ENCODE peak calls at places on chromosome 16, in five cellular contexts. E is prostate gland; M is CD8-positive, alpha-beta T cell; Q is transverse colon; D is brain microvascular endothelial cell. W is an unnamed sample.

GRCh38 chr16:69894675-69895074 is 56.5 kb upstream of the CLEC18A start:
- DNase-seq in E (no peak), M (no peak), Q (no peak), D (no peak), W (no peak)

GRCh38 chr16:25253322-25253721 is 4.3 kb downstream of the ZKSCAN2 start:
- DNase-seq in E (no peak), M (no peak), Q (no peak), D (no peak), W (no peak)

GRCh38 chr16:9238346-9238745 is 146.9 kb downstream of the HAPSTR1 start:
- DNase-seq in E (no peak), M (no peak), Q (no peak), D (no peak), W (no peak)

GRCh38 chr16:8919089-8919933 is 37.2 kb downstream of the LITAFD start:
- DNase-seq in E (no peak), M (no peak), Q (no peak), D (no peak), W (no peak)

GRCh38 chr16:3173892-3174617 is 13.9 kb upstream of the OR1F1 start:
- DNase-seq in E (no peak), M (no peak), Q (no peak), D (no peak), W (no peak)

GRCh38 chr16:15033309-15033707 is 22.6 kb downstream of the NTAN1 start:
- DNase-seq in E (no peak), M (no peak), Q (peak; percentile 5), D (no peak), W (no peak)

GRCh38 chr16:81198635-81199034 is 39.9 kb upstream of the BCO1 start:
- DNase-seq in E (no peak), M (no peak), Q (no peak), D (no peak), W (no peak)

GRCh38 chr16:48537275-48537674 is 72.7 kb downstream of the N4BP1 start:
- DNase-seq in E (no peak), M (no peak), Q (no peak), D (no peak), W (no peak)

GRCh38 chr16:29784901-29785500 is 5.5 kb upstream of the KIF22 start:
- DNase-seq in E (peak; percentile 13), M (peak; percentile 68), Q (peak; percentile 69), D (peak; percentile 45), W (no peak)

GRCh38 chr16:19400709-19401108 is 17.0 kb upstream of the TMC5 start:
- DNase-seq in E (no peak), M (no peak), Q (no peak), D (no peak), W (no peak)

GRCh38 chr16:19700319-19700781 is 17.7 kb downstream of the KNOP1 start:
- DNase-seq in E (peak; percentile 36), M (no peak), Q (peak; percentile 57), D (peak; percentile 66), W (no peak)

DNA sequence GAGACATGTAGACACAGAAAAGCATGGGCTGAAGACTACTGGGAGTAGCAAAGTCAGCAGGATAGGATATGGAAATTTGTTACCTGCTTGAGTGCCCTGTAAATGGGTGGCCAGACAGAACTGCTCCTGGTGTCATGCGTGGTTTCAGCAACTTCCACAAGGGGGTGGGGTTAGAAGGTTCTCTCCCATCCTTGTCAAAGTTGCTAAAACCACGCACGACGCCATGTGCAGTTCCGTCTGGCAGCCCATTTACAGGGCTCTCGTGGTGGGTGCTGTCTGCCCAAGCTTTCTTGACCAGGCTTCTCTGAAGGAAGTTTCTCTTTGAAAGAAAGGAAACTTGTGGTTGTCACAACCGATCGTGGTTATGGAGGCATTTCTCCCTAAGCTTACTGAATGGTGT is 6.9 kb upstream of the DBNDD1 start:
- DNase-seq in E (no peak), M (no peak), Q (no peak), D (no peak), W (no peak)
- TF ChIP-seq CTCF in E (no peak), M (no peak), Q (no peak), D (peak; percentile 11), W (no peak)

GRCh38 chr16:56312028-56312300 is 113.4 kb downstream of the AMFR start:
- DNase-seq in E (no peak), M (no peak), Q (no peak), D (no peak), W (no peak)

GRCh38 chr16:56314244-56314850 is 111.0 kb downstream of the AMFR start:
- DNase-seq in E (no peak), M (no peak), Q (no peak), D (no peak), W (no peak)

GRCh38 chr16:56310685-56311084 is 114.7 kb downstream of the AMFR start:
- DNase-seq in E (no peak), M (no peak), Q (no peak), D (no peak), W (no peak)

GRCh38 chr16:56312556-56312955 is 112.8 kb downstream of the AMFR start:
- DNase-seq in E (no peak), M (no peak), Q (no peak), D (no peak), W (no peak)

DNA sequence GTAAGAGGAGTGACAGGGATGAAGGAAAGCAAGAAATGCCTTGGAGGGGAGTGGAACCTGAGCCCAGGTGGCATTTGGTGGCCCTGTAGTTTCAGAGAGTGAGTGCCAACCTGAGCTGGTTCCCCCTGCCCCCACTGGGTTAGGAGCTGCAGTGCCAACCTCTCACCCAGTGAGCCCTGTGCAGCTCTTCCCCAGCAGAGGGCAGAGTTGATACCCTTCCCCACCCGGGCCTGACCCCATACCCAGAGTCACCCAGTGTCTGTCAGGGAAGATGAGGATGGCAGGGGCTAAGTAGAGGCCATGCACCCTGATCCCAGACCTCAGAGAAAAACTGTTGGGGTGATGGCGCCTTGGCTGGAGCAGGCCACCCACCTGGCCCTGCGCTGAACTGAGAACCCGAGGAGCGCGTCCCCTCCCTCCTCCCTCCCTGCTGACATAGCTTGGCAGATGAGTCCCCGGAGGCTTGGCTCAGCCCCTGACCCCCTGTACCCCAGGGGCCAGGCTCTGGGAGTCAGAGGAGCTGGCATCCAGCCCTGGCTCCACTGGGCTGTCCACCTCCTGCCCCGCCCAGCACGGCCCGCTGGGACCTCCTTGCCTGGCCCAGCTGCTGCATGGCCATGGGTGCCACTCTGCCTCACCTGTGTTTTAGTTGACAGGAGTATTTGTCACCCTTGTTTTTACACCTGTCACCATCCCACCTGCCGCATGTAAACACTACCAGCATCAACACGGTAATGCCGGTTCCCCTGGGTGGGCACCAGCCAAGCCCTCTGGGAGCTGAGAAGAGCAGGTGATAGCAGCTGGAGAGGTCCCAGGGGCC is 113.9 kb downstream of the AMFR start:
- DNase-seq in E (no peak), M (no peak), Q (no peak), D (no peak), W (no peak)
- TF ChIP-seq CTCF in E (no peak), M (no peak), Q (no peak), D (peak; percentile 26), W (peak; percentile 6)

DNA sequence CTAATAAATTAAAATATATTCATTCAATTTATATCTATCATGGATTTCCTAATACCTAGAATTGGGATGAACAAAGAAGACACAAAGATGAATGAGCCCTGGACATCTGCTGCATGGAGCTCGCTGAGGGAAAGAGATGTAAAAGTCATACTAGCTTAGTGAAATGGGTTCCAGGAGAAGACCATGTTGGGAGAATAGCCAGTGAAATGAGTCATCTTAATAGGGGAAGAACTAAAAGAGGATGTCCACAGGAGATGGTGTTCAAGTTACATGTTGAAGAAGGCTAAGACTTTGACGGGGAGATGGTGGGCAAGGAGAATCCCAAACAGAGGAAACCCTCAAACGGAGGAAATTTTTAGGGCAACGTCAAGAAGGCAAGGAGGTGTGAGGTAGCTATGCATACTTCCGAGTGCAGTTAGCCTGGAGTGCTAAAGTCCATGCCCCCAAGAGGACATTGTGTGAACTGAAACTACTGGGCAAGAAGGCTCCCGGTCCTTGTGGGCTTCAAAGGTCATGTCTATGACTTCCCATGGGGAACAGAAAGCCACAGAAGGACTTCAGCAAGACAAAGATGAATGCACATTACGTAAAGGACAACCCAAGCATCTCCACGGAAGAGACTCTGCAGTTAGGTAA is 220.5 kb upstream of the CDH11 start:
- DNase-seq in E (no peak), M (no peak), Q (no peak), D (no peak), W (no peak)
- TF ChIP-seq CTCF in E (no peak), M (no peak), Q (no peak), D (peak; percentile 12), W (no peak)

DNA sequence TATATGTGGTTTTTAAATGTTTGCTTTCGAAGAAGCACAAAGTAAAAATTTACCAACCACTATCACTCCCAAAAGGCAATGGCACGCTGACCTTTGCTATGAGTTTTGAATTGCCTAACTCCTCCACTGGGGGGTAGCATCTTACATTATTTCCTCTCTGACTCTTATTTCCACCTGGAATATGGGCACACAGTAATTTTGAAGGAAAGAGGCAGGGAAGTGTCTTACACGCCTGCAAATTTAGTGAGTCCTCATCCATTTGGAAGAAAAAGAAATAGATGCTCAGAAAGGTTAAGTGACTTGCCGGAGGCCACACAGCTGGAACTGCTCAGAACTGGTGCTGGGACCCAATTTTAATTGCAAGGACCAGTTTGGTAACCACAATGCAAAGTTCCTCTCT is 29.9 kb upstream of the IRX6 start:
- DNase-seq in E (no peak), M (no peak), Q (no peak), D (no peak), W (no peak)
- TF ChIP-seq CTCF in E (no peak), M (no peak), Q (no peak), D (no peak), W (peak; percentile 15)

GRCh38 chr16:12258806-12259205 is 282.3 kb downstream of the SNX29 start:
- DNase-seq in E (no peak), M (no peak), Q (no peak), D (no peak), W (no peak)

GRCh38 chr16:12262454-12263180 is 286.1 kb downstream of the SNX29 start:
- DNase-seq in E (peak; percentile 77), M (no peak), Q (peak; percentile 61), D (no peak), W (no peak)

GRCh38 chr16:12259258-12259657 is 282.7 kb downstream of the SNX29 start:
- DNase-seq in E (no peak), M (no peak), Q (no peak), D (no peak), W (no peak)

GRCh38 chr16:12260119-12260646 is 283.6 kb downstream of the SNX29 start:
- DNase-seq in E (no peak), M (no peak), Q (no peak), D (no peak), W (no peak)

DNA sequence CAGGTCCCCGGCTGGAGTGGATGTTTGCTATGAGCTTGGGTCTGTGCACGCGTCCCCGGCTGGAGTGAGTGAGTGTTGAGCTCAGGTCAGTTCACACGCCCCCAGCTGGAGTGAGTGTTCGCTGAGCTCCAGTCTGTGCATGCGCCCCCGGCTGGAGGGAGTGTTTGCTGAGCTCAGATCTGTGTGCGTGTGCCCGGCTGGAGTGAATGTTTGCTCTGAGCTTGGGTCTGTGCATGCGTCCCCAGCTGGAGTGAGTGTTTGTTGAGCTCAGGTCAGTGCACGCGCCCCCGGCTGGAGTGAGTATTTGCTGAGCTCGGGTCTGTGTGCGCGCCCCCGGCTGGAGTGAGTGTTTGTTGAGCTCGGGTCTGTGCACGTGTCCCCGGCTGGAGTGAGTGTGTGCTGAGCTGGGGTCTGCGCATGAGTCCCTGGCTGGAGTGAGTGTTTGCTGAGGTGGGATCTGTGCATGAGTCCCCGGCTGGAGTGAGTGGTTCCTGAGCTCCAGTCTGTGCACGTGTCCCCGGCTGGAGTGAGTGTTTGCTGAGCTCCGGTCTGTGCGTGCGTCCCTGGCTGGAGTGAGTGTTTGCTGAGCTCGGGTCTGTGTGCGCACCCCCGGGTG is 284.2 kb downstream of the SNX29 start:
- DNase-seq in E (no peak), M (no peak), Q (no peak), D (peak; percentile 68), W (no peak)
- TF ChIP-seq CTCF in E (no peak), M (no peak), Q (no peak), D (peak; percentile 43), W (no peak)

W was measured in AG09309.